ENCODE peak calls at places on chromosomes 16 and 17, in eight cellular contexts. S is lower leg skin, T is uterus, R is Peyer's patch, G is A549, Y is transverse colon, H is IMR-90, V is H1. F is an unnamed sample.

GRCh38 chr17:17391575-17392370 is 85.0 kb upstream of the MED9 start:
- DNase-seq in S (no peak), T (no peak), Y (peak), R (no peak), G (peak), H (no peak), V (no peak), F (no peak)

GRCh38 chr16:48459167-48459566 is 74.0 kb upstream of the SIAH1 start:
- DNase-seq in V (no peak), S (no peak), Y (no peak), R (no peak), H (no peak), G (no peak), T (no peak), F (no peak)

GRCh38 chr17:57247261-57247660 is 9.1 kb upstream of the MSI2 start:
- DNase-seq in Y (no peak), V (no peak), G (no peak), R (no peak), T (no peak), S (no peak), H (no peak), F (no peak)

GRCh38 chr16:31093132-31093703 is 1.4 kb downstream of the VKORC1 start:
- DNase-seq in R (peak), T (no peak), G (peak), H (peak), S (no peak), Y (peak), V (peak), F (no peak)

GRCh38 chr16:56382901-56383355 is 42.4 kb downstream of the AMFR start:
- DNase-seq in T (no peak), Y (no peak), R (no peak), S (no peak), V (no peak), G (peak), H (peak), F (no peak)

GRCh38 chr17:57444632-57445031 is 188.3 kb downstream of the MSI2 start:
- DNase-seq in G (no peak), R (no peak), T (no peak), H (no peak), Y (no peak), V (no peak), S (no peak), F (no peak)

GRCh38 chr16:67848118-67848517 is 625 bp upstream of the CENPT start:
- DNase-seq in T (no peak), V (no peak), H (no peak), G (no peak), R (no peak), Y (no peak), S (no peak), F (no peak)

GRCh38 chr16:85465328-85466307 is 147.5 kb upstream of the GSE1 start:
- DNase-seq in G (no peak), V (no peak), H (peak), R (no peak), Y (no peak), S (no peak), T (peak), F (no peak)

GRCh38 chr16:87094246-87094865 is 222.8 kb downstream of the C16orf95 start:
- DNase-seq in Y (no peak), S (no peak), G (no peak), V (no peak), R (no peak), T (no peak), H (no peak), F (no peak)

GRCh38 chr17:3828151-3828851 is 17.7 kb downstream of the NCBP3 start:
- DNase-seq in Y (no peak), H (peak), V (no peak), T (no peak), S (no peak), R (no peak), G (no peak), F (no peak)

GRCh38 chr16:8850279-8850885 is 18.4 kb downstream of the CARHSP1 start:
- DNase-seq in V (no peak), T (peak), Y (no peak), H (peak), R (peak), S (no peak), G (no peak), F (peak)

GRCh38 chr17:15290605-15291004 is 25.5 kb upstream of the PMP22 start:
- DNase-seq in Y (no peak), G (no peak), R (no peak), T (no peak), S (no peak), H (no peak), V (no peak), F (no peak)

GRCh38 chr16:48101069-48101674 is 54.6 kb downstream of the ABCC12 start:
- DNase-seq in H (no peak), S (no peak), Y (no peak), V (no peak), G (no peak), R (no peak), T (no peak), F (no peak)

GRCh38 chr17:41734139-41734948 is at the start of gene HAP1:
- DNase-seq in V (peak), R (no peak), Y (no peak), T (no peak), H (peak), G (peak), S (no peak), F (peak)

GRCh38 chr16:63856537-63856936 is 1265.3 kb downstream of the CDH11 start:
- DNase-seq in G (no peak), Y (no peak), R (no peak), V (no peak), S (no peak), T (no peak), H (no peak), F (no peak)

GRCh38 chr16:89393731-89394406 is 96.5 kb downstream of the ANKRD11 start:
- DNase-seq in V (no peak), S (no peak), G (no peak), R (no peak), T (no peak), Y (no peak), H (no peak), F (no peak)
- TF ChIP-seq POLR2A in V (no peak), S (no peak), G (no peak), R (no peak), T (no peak), Y (no peak), H (no peak), F (no peak)

DNA sequence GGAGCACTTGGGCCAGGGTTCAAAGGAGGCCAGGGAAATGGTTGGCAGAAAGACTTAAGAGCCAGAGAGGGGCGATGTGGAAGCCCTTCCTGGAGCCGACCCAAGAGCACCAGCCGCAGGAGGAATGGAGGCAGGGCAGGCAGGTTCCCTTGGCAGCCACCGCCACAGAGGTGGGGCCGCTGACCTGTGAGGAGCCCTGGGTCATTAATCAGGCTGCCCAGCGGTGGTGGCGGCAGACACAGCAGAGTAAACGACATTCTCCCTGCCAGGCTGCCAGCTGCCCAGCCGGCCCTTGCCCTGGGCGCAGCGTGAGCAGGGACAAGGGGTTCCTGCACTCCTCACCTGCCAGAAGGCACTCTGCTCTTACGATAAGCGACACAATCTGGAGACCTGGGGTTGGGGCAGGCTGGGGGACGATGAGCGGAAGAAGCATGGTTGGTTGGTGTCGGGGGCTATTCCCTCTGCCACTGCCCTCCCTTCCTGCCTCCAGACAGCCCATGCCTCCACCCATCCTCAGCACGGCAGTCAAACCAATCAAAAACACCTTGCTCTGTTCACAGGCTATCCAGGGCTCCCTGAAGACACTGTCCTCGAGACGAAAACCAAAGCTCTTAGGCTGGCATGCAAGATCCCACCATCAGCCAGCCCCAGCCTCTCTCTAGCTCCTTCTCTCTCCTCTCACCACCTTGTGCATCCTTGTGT is 40.9 kb downstream of the PLXDC1 start:
- DNase-seq in Y (no peak), G (no peak), V (no peak), T (no peak), S (no peak), R (no peak), H (no peak), F (peak)
- TF ChIP-seq CTCF in Y (no peak), G (no peak), V (peak), T (no peak), S (no peak), R (no peak), H (no peak), F (no peak)

GRCh38 chr17:79685121-79685520 is 45.6 kb upstream of the ENPP7 start:
- DNase-seq in G (no peak), V (no peak), S (no peak), T (no peak), Y (no peak), H (no peak), R (no peak), F (no peak)
- TF ChIP-seq POLR2A in G (no peak), V (no peak), S (no peak), T (no peak), Y (no peak), H (no peak), R (no peak), F (no peak)

GRCh38 chr17:29568331-29569244 is at the start of gene TP53I13:
- DNase-seq in G (peak), V (peak), T (peak), S (peak), R (peak), Y (peak), H (peak), F (peak)

GRCh38 chr17:29567362-29568330 is 809 bp upstream of the ABHD15 start:
- DNase-seq in V (peak), G (peak), S (peak), R (peak), Y (peak), T (peak), H (peak), F (peak)

GRCh38 chr17:29566473-29567361 is at the start of gene ABHD15:
- DNase-seq in V (peak), H (peak), Y (peak), S (peak), R (peak), G (peak), T (peak), F (peak)

GRCh38 chr17:29563816-29564215 is 3.0 kb downstream of the ABHD15 start:
- DNase-seq in V (peak), G (no peak), H (no peak), S (no peak), R (no peak), Y (no peak), T (no peak), F (no peak)

DNA sequence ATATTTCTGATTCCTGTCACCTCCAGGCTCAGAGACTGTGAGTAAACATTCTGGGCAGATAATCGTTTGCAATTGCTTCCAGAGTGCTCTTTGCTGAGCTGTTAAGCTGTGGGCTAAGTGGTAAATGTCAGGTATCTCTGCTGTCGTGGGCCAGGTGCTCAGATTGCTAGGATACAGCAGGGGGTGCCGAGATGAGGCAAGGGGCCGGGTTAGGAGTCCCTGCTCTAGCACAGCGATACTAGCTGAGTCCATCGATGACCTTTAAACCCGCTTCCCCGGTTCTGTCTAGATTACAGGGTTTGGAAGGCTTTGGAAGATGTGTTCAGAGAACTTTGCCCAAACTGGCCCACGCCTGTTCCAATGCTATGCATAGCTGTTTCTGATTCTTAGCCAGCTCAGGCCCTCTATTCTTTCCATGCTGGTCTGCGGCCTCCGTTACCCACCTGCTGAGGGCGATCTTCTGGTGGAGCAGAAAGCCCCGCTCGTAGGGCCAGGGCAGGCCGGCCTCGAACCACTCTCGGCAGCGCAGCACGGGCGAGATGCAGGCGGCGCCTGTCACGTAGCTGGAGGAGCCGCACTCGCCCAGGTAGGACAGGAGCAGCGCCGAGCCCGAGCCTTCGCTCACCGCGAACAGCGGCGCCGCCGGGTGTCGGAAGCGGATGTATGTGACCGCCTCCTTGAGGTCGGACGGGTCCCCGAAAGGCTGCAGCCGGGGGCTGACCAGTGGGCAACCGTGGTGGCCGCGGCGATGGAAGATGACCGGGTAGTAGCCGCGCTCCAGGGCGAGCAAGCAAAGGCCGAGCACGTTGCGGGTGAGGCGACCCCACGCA is 979 bp downstream of the ABHD15 start:
- DNase-seq in R (peak), Y (peak), S (peak), V (no peak), H (no peak), T (no peak), G (peak), F (peak)
- TF ChIP-seq CTCF in R (no peak), Y (no peak), S (no peak), V (peak), H (no peak), T (no peak), G (peak), F (no peak)

GRCh38 chr17:19676901-19677300 is 28.4 kb downstream of the ALDH3A2 start:
- DNase-seq in H (no peak), R (no peak), Y (no peak), G (no peak), T (no peak), V (no peak), S (no peak), F (no peak)
- TF ChIP-seq POLR2A in H (no peak), R (no peak), Y (no peak), G (no peak), T (no peak), V (no peak), S (no peak), F (no peak)

DNA sequence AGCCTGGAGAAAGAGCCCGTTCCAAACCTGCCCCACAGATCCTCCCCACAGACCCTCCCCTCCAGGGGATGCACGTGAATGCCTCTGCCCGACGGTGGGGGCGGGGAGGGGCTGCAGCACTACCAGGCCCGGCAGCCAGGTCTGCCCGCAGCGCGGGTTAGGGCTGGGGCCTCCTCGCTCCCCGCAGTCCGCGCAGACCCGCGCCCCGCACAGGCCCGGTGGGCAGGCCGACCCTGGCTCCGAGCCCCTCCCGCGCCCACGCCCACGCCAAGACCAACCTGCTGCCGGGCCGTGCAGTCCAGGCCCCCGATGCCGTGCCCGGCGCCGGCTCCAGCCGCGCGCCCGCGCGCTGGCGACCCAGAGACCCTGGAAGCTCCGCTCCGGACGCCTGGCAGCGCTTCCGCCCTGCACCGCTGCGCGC is at the start of gene RPUSD1:
- DNase-seq in V (peak), H (no peak), T (no peak), R (no peak), G (no peak), S (no peak), Y (no peak), F (no peak)
- TF ChIP-seq CTCF in V (no peak), H (no peak), T (no peak), R (no peak), G (no peak), S (no peak), Y (no peak), F (peak)

F was measured in upper lobe of left lung.